ENCODE peak calls at places on chromosomes 6 and 20, in five cellular contexts. O, I, N, K and X are unnamed samples.
A peak's percentile ranks its signal among the peaks of the same experiment; 100 is the strongest.

GRCh38 chr6:169589699-169590257 is 112.1 kb downstream of the WDR27 start:
- DNase-seq in O (no peak), I (no peak), N (no peak), K (no peak), X (no peak)

GRCh38 chr6:156617376-156617775 is 159.8 kb upstream of the ARID1B start:
- DNase-seq in O (no peak), I (no peak), N (no peak), K (no peak), X (no peak)

GRCh38 chr20:62031462-62032092 is 34.1 kb downstream of the TAF4 start:
- DNase-seq in O (no peak), I (no peak), N (no peak), K (no peak), X (no peak)

GRCh38 chr6:21942910-21943309 is 349.4 kb downstream of the SOX4 start:
- DNase-seq in O (no peak), I (no peak), N (no peak), K (no peak), X (no peak)

GRCh38 chr6:146895101-146895771 is 296.5 kb downstream of the ADGB start:
- DNase-seq in O (no peak), I (no peak), N (no peak), K (no peak), X (no peak)

GRCh38 chr20:50744143-50744792 is 12.9 kb downstream of the PARD6B start:
- DNase-seq in O (no peak), I (peak; percentile 81), N (peak; percentile 36), K (peak; percentile 83), X (peak; percentile 60)

GRCh38 chr6:1713016-1713600 is 103.4 kb downstream of the FOXC1 start:
- DNase-seq in O (no peak), I (no peak), N (no peak), K (peak; percentile 61), X (no peak)

GRCh38 chr6:98458713-98459112 is 375.7 kb upstream of the POU3F2 start:
- DNase-seq in O (no peak), I (no peak), N (no peak), K (no peak), X (no peak)

GRCh38 chr20:26163890-26164289 is 467.2 kb upstream of the ZNF337 start:
- DNase-seq in O (no peak), I (peak; percentile 4), N (no peak), K (no peak), X (peak; percentile 55)

GRCh38 chr6:42368156-42368555 is 83.6 kb downstream of the TRERF1 start:
- DNase-seq in O (no peak), I (no peak), N (no peak), K (peak; percentile 76), X (no peak)

GRCh38 chr6:169073311-169073710 is 180.3 kb downstream of the THBS2 start:
- DNase-seq in O (no peak), I (no peak), N (no peak), K (peak; percentile 53), X (peak; percentile 99)

GRCh38 chr20:20637998-20638397 is 74.4 kb downstream of the RALGAPA2 start:
- DNase-seq in O (no peak), I (no peak), N (no peak), K (no peak), X (no peak)

GRCh38 chr6:35970181-35970580 is 49.3 kb upstream of the SRPK1 start:
- DNase-seq in O (no peak), I (no peak), N (no peak), K (peak; percentile 25), X (peak; percentile 33)

GRCh38 chr6:15662246-15663056 is at the start of gene DTNBP1:
- DNase-seq in O (peak; percentile 88), I (no peak), N (peak; percentile 80), K (peak; percentile 95), X (no peak)

GRCh38 chr6:169292340-169293124 is 38.9 kb upstream of the THBS2 start:
- DNase-seq in O (no peak), I (peak; percentile 78), N (no peak), K (peak; percentile 92), X (peak; percentile 95)

GRCh38 chr6:134464690-134465411 is 146.9 kb upstream of the SGK1 start:
- DNase-seq in O (no peak), I (peak; percentile 14), N (peak; percentile 6), K (no peak), X (no peak)

GRCh38 chr6:15331143-15331542 is 85.3 kb downstream of the JARID2 start:
- DNase-seq in O (no peak), I (no peak), N (no peak), K (no peak), X (no peak)

GRCh38 chr6:89299451-89299850 is 15.6 kb downstream of the GABRR2 start:
- DNase-seq in O (no peak), I (peak; percentile 25), N (peak; percentile 62), K (no peak), X (no peak)
- TF ChIP-seq CTCF in O (peak; percentile 43), I (peak; percentile 29), N (peak; percentile 56), K (no peak), X (peak; percentile 6)

DNA sequence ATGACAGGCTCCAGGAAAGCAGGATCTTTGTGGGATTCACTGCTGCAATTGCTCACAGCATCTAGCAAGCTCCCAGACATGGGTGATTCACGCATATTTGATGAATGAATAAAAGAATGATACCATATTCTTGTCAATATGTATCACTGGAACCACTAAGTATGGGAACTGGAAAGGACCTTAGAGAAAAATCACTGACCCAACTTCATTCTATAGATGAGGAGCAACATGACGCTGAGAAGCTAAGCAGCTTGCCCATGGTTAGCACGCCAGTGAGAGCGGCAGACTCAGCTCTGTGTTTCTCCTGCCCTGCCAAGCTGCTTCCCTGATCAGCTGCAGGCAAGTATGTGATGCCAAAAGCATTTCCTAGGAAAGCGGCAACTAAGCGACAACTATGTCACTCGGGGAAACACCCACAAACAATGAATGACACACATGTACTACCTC is 66.8 kb downstream of the PPP1R3G start:
- DNase-seq in O (no peak), I (no peak), N (no peak), K (no peak), X (peak; percentile 66)
- H3K4me3 ChIP-seq in O (no peak overlapping the region), I (no peak overlapping the region), N (no peak overlapping the region), K (no peak overlapping the region), X (no peak overlapping the region)

GRCh38 chr6:31158863-31159855 is 770 bp downstream of the TCF19 start:
- DNase-seq in O (peak; percentile 60), I (no peak), N (peak; percentile 82), K (no peak), X (no peak)
- TF ChIP-seq CTCF in O (peak; percentile 53), I (no peak), N (peak; percentile 22), K (no peak), X (peak; percentile 12)

GRCh38 chr20:64247312-64247627 is 8.3 kb upstream of the PCMTD2 start:
- DNase-seq in O (no peak), I (no peak), N (no peak), K (no peak), X (no peak)
- H3K4me3 ChIP-seq in O (no peak overlapping the region), I (no peak overlapping the region), N (no peak overlapping the region), K (no peak overlapping the region), X (no peak overlapping the region)

DNA sequence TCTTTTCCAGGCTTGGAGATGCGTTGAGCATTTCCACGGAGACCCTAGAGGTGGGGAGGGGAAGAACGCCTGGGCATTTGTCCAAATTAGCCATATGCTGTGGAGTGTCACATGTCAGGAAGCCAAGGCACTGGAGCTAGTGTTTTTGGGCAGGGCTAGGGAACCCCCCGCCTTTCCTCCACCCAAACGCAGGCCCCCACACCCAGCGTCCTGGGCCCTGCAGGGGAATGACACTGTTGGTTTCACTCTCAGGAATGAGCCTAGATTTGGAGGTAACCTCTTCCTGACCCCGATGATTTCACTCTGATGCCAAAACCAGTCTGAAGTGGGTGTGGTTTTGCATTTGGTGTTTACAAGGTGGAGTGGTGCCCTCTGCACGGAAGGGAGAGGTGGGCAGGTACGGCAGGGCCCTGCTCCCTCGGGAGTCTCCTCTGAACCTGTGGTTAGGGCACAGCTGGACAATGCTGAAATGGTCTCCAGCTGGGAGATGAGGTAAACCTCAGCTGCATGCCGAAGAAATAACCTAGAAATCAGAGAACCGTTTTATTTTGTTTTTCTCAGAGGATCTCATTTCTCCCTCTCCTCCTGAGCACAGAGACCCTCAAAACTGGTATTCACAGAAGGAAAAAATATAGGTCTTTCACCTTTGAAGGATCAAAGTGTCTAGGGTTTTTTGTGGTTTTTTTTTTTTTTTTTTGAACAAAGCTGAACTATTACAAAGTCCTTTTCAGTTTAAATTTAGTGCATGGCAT is 29.6 kb downstream of the MTHFD1L start:
- DNase-seq in O (no peak), I (peak; percentile 73), N (no peak), K (peak; percentile 57), X (no peak)
- TF ChIP-seq CTCF in O (peak; percentile 20), I (peak; percentile 12), N (peak; percentile 30), K (no peak), X (no peak)

GRCh38 chr6:27865952-27866369 is 46.2 kb downstream of the OR2B2 start:
- DNase-seq in O (peak; percentile 92), I (no peak), N (peak; percentile 67), K (no peak), X (no peak)
- H3K4me3 ChIP-seq in O (peak overlapping the region; percentile 67), I (peak overlapping the region; percentile 63), N (peak overlapping the region; percentile 78), K (peak overlapping the region; percentile 34), X (peak overlapping the region; percentile 70)

DNA sequence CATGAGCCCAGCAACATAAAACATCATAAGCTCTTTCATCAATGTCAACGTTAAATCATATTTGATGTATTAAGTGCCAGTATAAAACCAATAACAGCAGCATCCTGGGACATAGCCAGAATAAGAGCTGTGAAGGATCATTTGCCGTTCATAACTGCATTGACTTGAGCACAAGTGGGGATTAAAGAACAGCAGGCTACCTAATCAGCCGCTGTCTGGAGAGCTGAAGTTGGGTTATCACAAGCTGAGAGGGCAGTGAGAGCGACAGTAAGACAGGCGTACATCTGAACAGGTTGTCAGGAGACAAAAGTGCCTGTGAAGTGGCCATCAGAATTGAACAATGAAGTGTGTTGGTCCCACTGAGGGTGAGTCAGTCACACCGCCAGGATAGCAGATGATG is 269.6 kb downstream of the GRIK2 start:
- DNase-seq in O (no peak), I (no peak), N (no peak), K (no peak), X (no peak)
- TF ChIP-seq CTCF in O (no peak), I (no peak), N (no peak), K (no peak), X (no peak)

GRCh38 chr20:44615169-44615791 is 32.9 kb downstream of the PKIG start:
- DNase-seq in O (peak; percentile 72), I (no peak), N (peak; percentile 23), K (no peak), X (no peak)

GRCh38 chr20:44618318-44618731 is 33.2 kb downstream of the ADA start:
- DNase-seq in O (peak; percentile 34), I (no peak), N (no peak), K (no peak), X (no peak)

GRCh38 chr20:44614525-44614924 is 32.1 kb downstream of the PKIG start:
- DNase-seq in O (no peak), I (no peak), N (no peak), K (no peak), X (no peak)

GRCh38 chr20:44615876-44616603 is 33.7 kb downstream of the PKIG start:
- DNase-seq in O (peak; percentile 37), I (no peak), N (peak; percentile 26), K (no peak), X (no peak)

DNA sequence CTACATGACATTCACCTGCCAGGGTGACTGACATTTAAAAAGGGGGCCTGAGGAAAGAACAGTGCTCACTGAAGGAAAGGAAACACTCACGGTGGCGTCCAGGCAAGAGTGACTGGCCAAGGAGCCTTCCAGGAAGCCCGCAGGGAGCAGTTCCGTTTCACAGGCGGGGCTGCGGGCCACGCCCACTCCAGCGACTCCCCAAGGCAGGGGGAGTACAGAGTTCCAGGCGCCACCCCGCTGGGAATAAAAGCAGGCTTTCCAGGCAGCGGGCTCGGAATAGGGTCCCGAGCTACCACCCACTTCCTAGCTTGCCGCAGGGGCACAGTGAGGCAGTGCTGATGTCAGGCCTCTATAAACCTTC is 34.2 kb downstream of the PKIG start:
- DNase-seq in O (no peak), I (no peak), N (peak; percentile 67), K (peak; percentile 89), X (no peak)
- H3K4me3 ChIP-seq in O (no peak overlapping the region), I (no peak overlapping the region), N (no peak overlapping the region), K (no peak overlapping the region), X (no peak overlapping the region)